ENCODE peak calls at places on chromosomes 12 and 14, in six cellular contexts. M is NAMALWA, Z is T-helper 1 cell, O is non-pigmented ciliary epithelial cell, A is lung microvascular endothelial cell, D is iris pigment epithelial cell. L is an unnamed sample.
A peak's percentile ranks its signal among the peaks of the same experiment; 100 is the strongest.

GRCh38 chr14:102157346-102157745 is 17.6 kb downstream of the WDR20 start:
- DNase-seq in M (no peak), Z (no peak), O (no peak), A (no peak), D (no peak), L (no peak)

GRCh38 chr14:70947739-70948138 is 40.5 kb downstream of the PCNX1 start:
- DNase-seq in M (no peak), Z (no peak), O (no peak), A (no peak), D (no peak), L (no peak)

GRCh38 chr14:99322731-99323599 is 51.0 kb upstream of the BCL11B start:
- DNase-seq in M (no peak), Z (no peak), O (no peak), A (no peak), D (no peak), L (no peak)

GRCh38 chr12:95608252-95609033 is 57.2 kb upstream of the USP44 start:
- DNase-seq in M (no peak), Z (no peak), O (no peak), A (peak; percentile 96), D (peak; percentile 73), L (peak; percentile 56)

GRCh38 chr12:94566345-94566744 is 84.0 kb downstream of the TMCC3 start:
- DNase-seq in M (no peak), Z (no peak), O (no peak), A (no peak), D (no peak), L (no peak)

GRCh38 chr12:67091204-67091603 is 178.0 kb upstream of the CAND1 start:
- DNase-seq in M (no peak), Z (no peak), O (no peak), A (no peak), D (no peak), L (no peak)

GRCh38 chr12:9925746-9926393 is 6.3 kb downstream of the CLEC2A start:
- DNase-seq in M (peak; percentile 68), Z (no peak), O (peak; percentile 14), A (peak; percentile 67), D (peak; percentile 38), L (no peak)

GRCh38 chr12:2737656-2738241 is 57.0 kb upstream of the FKBP4 start:
- DNase-seq in M (no peak), Z (no peak), O (no peak), A (no peak), D (no peak), L (no peak)

GRCh38 chr14:100051103-100051502 is 14.1 kb upstream of the EVL start:
- DNase-seq in M (no peak), Z (no peak), O (no peak), A (no peak), D (no peak), L (no peak)

GRCh38 chr14:60680511-60680910 is 31.2 kb upstream of the SIX1 start:
- DNase-seq in M (no peak), Z (no peak), O (no peak), A (no peak), D (no peak), L (no peak)

GRCh38 chr12:52193991-52194390 is 2.2 kb upstream of the KRT80 start:
- DNase-seq in M (no peak), Z (no peak), O (no peak), A (peak; percentile 84), D (peak; percentile 44), L (no peak)

GRCh38 chr14:77529213-77529612 is 30.6 kb upstream of the ISM2 start:
- DNase-seq in M (no peak), Z (no peak), O (no peak), A (no peak), D (peak; percentile 47), L (no peak)

GRCh38 chr14:24121210-24121609 is 6.5 kb upstream of the NRL start:
- DNase-seq in M (no peak), Z (no peak), O (no peak), A (no peak), D (no peak), L (no peak)

GRCh38 chr12:22500100-22500499 is 44.2 kb downstream of the C2CD5 start:
- DNase-seq in M (no peak), Z (no peak), O (no peak), A (no peak), D (no peak), L (no peak)

GRCh38 chr12:108804361-108804949 is 52.9 kb downstream of the SSH1 start:
- DNase-seq in M (no peak), Z (no peak), O (peak; percentile 76), A (peak; percentile 35), D (peak; percentile 89), L (no peak)

GRCh38 chr12:52186135-52186840 is 5.5 kb downstream of the KRT80 start:
- DNase-seq in M (no peak), Z (no peak), O (peak; percentile 70), A (peak; percentile 73), D (peak; percentile 75), L (no peak)

GRCh38 chr12:109932878-109933503 is 32.9 kb downstream of the TCHP start:
- DNase-seq in M (no peak), Z (no peak), O (no peak), A (no peak), D (no peak), L (no peak)

GRCh38 chr12:76539727-76540126 is 19.8 kb downstream of the OSBPL8 start:
- DNase-seq in M (no peak), Z (no peak), O (no peak), A (peak; percentile 4), D (no peak), L (no peak)

GRCh38 chr12:109310247-109311125 is 1.4 kb upstream of the FOXN4 start:
- DNase-seq in M (peak; percentile 83), Z (no peak), O (no peak), A (no peak), D (no peak), L (peak; percentile 58)

GRCh38 chr12:47397664-47398281 is 308.1 kb downstream of the RPAP3 start:
- DNase-seq in M (peak; percentile 53), Z (no peak), O (no peak), A (peak; percentile 83), D (peak; percentile 85), L (no peak)

GRCh38 chr12:2265461-2266167 is 212.8 kb downstream of the CACNA1C start:
- DNase-seq in M (no peak), Z (no peak), O (no peak), A (no peak), D (no peak), L (no peak)

GRCh38 chr12:69639400-69640016 is 28.8 kb upstream of the LRRC10 start:
- DNase-seq in M (peak; percentile 83), Z (peak; percentile 19), O (no peak), A (peak; percentile 80), D (peak; percentile 73), L (peak; percentile 77)

GRCh38 chr12:60201891-60202290 is 606.1 kb downstream of the SLC16A7 start:
- DNase-seq in M (no peak), Z (no peak), O (no peak), A (no peak), D (peak; percentile 77), L (no peak)

GRCh38 chr14:103286460-103286859 is 47.6 kb upstream of the EIF5 start:
- DNase-seq in M (no peak), Z (no peak), O (no peak), A (no peak), D (no peak), L (no peak)

GRCh38 chr12:70045036-70045435 is 198.2 kb upstream of the CNOT2 start:
- DNase-seq in M (no peak), Z (no peak), O (no peak), A (no peak), D (peak; percentile 42), L (no peak)

GRCh38 chr12:48996794-48997718 is 2.1 kb downstream of the DDN start:
- DNase-seq in M (peak; percentile 64), Z (peak; percentile 41), O (no peak), A (peak; percentile 73), D (peak; percentile 72), L (peak; percentile 89)

GRCh38 chr12:56590237-56590830 is 39.8 kb downstream of the BAZ2A start:
- DNase-seq in M (peak; percentile 69), Z (no peak), O (no peak), A (peak; percentile 38), D (peak; percentile 49), L (no peak)

GRCh38 chr12:2166696-2167095 is 113.9 kb downstream of the CACNA1C start:
- DNase-seq in M (no peak), Z (no peak), O (no peak), A (no peak), D (no peak), L (no peak)

GRCh38 chr12:130632582-130633174 is 83.4 kb downstream of the RIMBP2 start:
- DNase-seq in M (no peak), Z (no peak), O (no peak), A (no peak), D (no peak), L (no peak)

GRCh38 chr12:61490732-61491498 is 769.3 kb upstream of the USP15 start:
- DNase-seq in M (no peak), Z (no peak), O (no peak), A (no peak), D (peak; percentile 3), L (no peak)

GRCh38 chr12:110269622-110270124 is 11.4 kb upstream of the ATP2A2 start:
- DNase-seq in M (no peak), Z (no peak), O (peak; percentile 46), A (peak; percentile 74), D (peak; percentile 73), L (no peak)

GRCh38 chr12:97756066-97756701 is 293.6 kb downstream of the RMST start:
- DNase-seq in M (no peak), Z (no peak), O (no peak), A (no peak), D (no peak), L (no peak)

GRCh38 chr14:95609398-95609990 is 74.6 kb downstream of the GLRX5 start:
- DNase-seq in M (peak; percentile 72), Z (no peak), O (no peak), A (peak; percentile 48), D (peak; percentile 26), L (no peak)

GRCh38 chr12:126055521-126055920 is 990.3 kb downstream of the AACS start:
- DNase-seq in M (no peak), Z (no peak), O (peak; percentile 53), A (no peak), D (peak; percentile 29), L (no peak)

GRCh38 chr12:54300732-54301427 is at the start of gene NFE2:
- DNase-seq in M (no peak), Z (no peak), O (no peak), A (peak; percentile 34), D (peak; percentile 77), L (peak; percentile 85)

GRCh38 chr14:36671149-36671548 is 9.5 kb downstream of the PAX9 start:
- DNase-seq in M (no peak), Z (no peak), O (no peak), A (no peak), D (no peak), L (no peak)